ENCODE peak calls at places on chromosomes 12 and 14, in eight cellular contexts. A is K562, F is stomach, C is H9, S is upper lobe of right lung, L is tibial artery, T is WERI-Rb-1, W is iPS DF 6.9. K is an unnamed sample.

GRCh38 chr14:35695647-35696046 is 113.4 kb downstream of the RALGAPA1 start:
- DNase-seq in C (no peak), A (no peak), T (no peak), F (no peak), S (no peak), W (no peak), L (no peak), K (no peak)

GRCh38 chr12:126772171-126772864 is 1494.7 kb upstream of the TMEM132C start:
- DNase-seq in A (peak), L (no peak), S (no peak), W (no peak), C (no peak), T (no peak), F (no peak), K (peak)

GRCh38 chr12:129064201-129064881 is 211.1 kb downstream of the GLT1D1 start:
- DNase-seq in W (no peak), T (peak), F (no peak), L (no peak), C (peak), S (no peak), A (no peak), K (no peak)

GRCh38 chr12:64178122-64178521 is 44.0 kb downstream of the KICS2 start:
- DNase-seq in S (no peak), W (no peak), L (no peak), A (no peak), C (no peak), F (no peak), T (no peak), K (no peak)

GRCh38 chr12:51907083-51907863 is at the start of gene ACVRL1:
- DNase-seq in W (no peak), T (no peak), C (no peak), L (peak), S (no peak), F (no peak), A (no peak), K (no peak)

GRCh38 chr12:106495354-106495965 is 87.3 kb upstream of the RFX4 start:
- DNase-seq in S (no peak), A (no peak), W (no peak), L (no peak), F (no peak), T (no peak), C (no peak), K (no peak)

GRCh38 chr14:104882325-104882973 is 17.4 kb downstream of the CEP170B start:
- DNase-seq in W (no peak), T (peak), S (peak), C (peak), A (peak), L (no peak), F (peak), K (peak)

GRCh38 chr14:56798447-56799326 is 11.6 kb downstream of the OTX2 start:
- DNase-seq in F (no peak), C (peak), A (no peak), L (no peak), W (no peak), T (peak), S (no peak), K (no peak)

GRCh38 chr12:91958816-91959215 is 186.8 kb downstream of the BTG1 start:
- DNase-seq in C (no peak), W (no peak), A (no peak), L (no peak), F (no peak), T (no peak), S (no peak), K (peak)

GRCh38 chr12:31728917-31729640 is at the start of gene AMN1:
- DNase-seq in S (peak), F (peak), L (peak), T (peak), W (peak), C (peak), A (peak), K (peak)

GRCh38 chr12:94020335-94020734 is 128.0 kb upstream of the PLXNC1 start:
- DNase-seq in L (no peak), S (no peak), A (no peak), T (no peak), C (no peak), F (no peak), W (no peak), K (no peak)

GRCh38 chr14:102323102-102323501 is 3.6 kb downstream of the ZNF839 start:
- DNase-seq in S (peak), L (peak), A (no peak), C (peak), W (no peak), T (peak), F (peak), K (peak)

GRCh38 chr14:73047808-73048207 is 10.5 kb upstream of the RBM25 start:
- DNase-seq in A (no peak), T (no peak), S (no peak), F (no peak), L (no peak), W (no peak), C (no peak), K (no peak)

GRCh38 chr14:24376448-24377070 is 8.6 kb downstream of the NFATC4 start:
- DNase-seq in W (no peak), F (no peak), A (no peak), S (no peak), T (no peak), L (no peak), C (peak), K (no peak)

GRCh38 chr12:131042848-131043245 is 89.1 kb downstream of the ADGRD1 start:
- DNase-seq in F (no peak), T (no peak), A (no peak), L (no peak), C (no peak), S (peak), W (no peak), K (no peak)
- H3K27ac ChIP-seq in F (no peak), T (no peak), A (no peak), L (no peak), C (no peak), S (no peak), W (no peak), K (no peak)

DNA sequence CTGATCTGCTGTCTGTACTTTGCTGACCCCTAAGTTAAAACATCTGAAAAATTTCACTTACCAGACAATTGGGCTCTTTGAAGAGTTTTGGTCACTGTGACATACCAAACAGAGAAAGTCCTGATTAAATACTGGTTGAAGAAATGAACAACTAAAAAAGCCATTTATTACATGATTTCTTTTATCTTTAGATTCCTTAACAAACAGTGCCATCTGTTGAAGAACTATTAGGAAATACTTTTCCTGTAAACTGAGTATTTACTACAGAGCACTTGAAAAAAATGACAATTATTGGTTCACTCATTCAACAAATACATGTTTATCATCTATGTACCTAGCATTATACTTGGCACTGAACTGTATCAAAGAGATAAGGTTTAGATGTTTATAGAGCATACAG is 6.5 kb upstream of the WASHC4 start:
- DNase-seq in A (no peak), T (no peak), S (no peak), L (no peak), F (no peak), C (no peak), W (no peak), K (no peak)
- H3K27ac ChIP-seq in A (no peak), T (no peak), S (no peak), L (no peak), F (no peak), C (no peak), W (no peak), K (no peak)

GRCh38 chr14:77184396-77185092 is 2.9 kb downstream of the TMEM63C start:
- DNase-seq in A (no peak), W (no peak), C (no peak), T (no peak), L (no peak), F (no peak), S (no peak), K (peak)

GRCh38 chr14:77186911-77187648 is 5.5 kb downstream of the TMEM63C start:
- DNase-seq in F (peak), W (no peak), L (no peak), T (peak), C (no peak), S (no peak), A (no peak), K (peak)

GRCh38 chr14:77185093-77185465 is 3.5 kb downstream of the TMEM63C start:
- DNase-seq in F (no peak), T (no peak), L (no peak), A (no peak), S (no peak), W (no peak), C (no peak), K (peak)

GRCh38 chr14:77189479-77189878 is 7.9 kb downstream of the TMEM63C start:
- DNase-seq in F (peak), W (no peak), T (no peak), L (no peak), C (no peak), S (no peak), A (no peak), K (no peak)

GRCh38 chr14:77187649-77188012 is 6.0 kb downstream of the TMEM63C start:
- DNase-seq in F (peak), C (no peak), W (no peak), S (no peak), L (no peak), A (no peak), T (no peak), K (no peak)
- H3K27ac ChIP-seq in F (no peak), C (no peak), W (no peak), S (no peak), L (no peak), A (no peak), T (peak), K (no peak)

GRCh38 chr14:64709126-64709525 is 4.9 kb downstream of the PLEKHG3 start:
- DNase-seq in W (no peak), C (no peak), F (no peak), L (peak), S (no peak), A (no peak), T (no peak), K (no peak)
- H3K27ac ChIP-seq in W (no peak), C (no peak), F (peak), L (peak), S (peak), A (no peak), T (no peak), K (no peak)

GRCh38 chr12:24996102-24996797 is 47.3 kb upstream of the BCAT1 start:
- DNase-seq in S (no peak), W (no peak), F (no peak), A (no peak), C (no peak), L (no peak), T (no peak), K (no peak)
- H3K27ac ChIP-seq in S (no peak), W (no peak), F (no peak), A (no peak), C (no peak), L (no peak), T (no peak), K (no peak)